ENCODE peak calls at places on chromosomes 1 and 21, in six cellular contexts. One of them, this sample, is unnamed.

GRCh38 chr1:22826630-22827580 is 116.3 kb downstream of the EPHB2 start:
- DNase-seq in iris pigment epithelial cell: peak; percentile 29
- DNase-seq in activated T-cell treated with anti-CD3 and anti-CD28 coated beads, Interleukin-2, amount 50 U/mL, for 72 hours: no peak
- DNase-seq in stimulated activated CD8-positive, alpha-beta memory T cell treated with anti-CD3 and anti-CD28 coated beads, Interleukin-15, amount 100 ng/mL, for 4 hours: no peak
- DNase-seq in uterus: no peak
- DNase-seq in neural progenitor cell: no peak
- DNase-seq in this sample: no peak

GRCh38 chr1:214492405-214493075 is 58.9 kb downstream of the PTPN14 start:
- DNase-seq in iris pigment epithelial cell: peak; percentile 61
- DNase-seq in activated T-cell treated with anti-CD3 and anti-CD28 coated beads, Interleukin-2, amount 50 U/mL, for 72 hours: no peak
- DNase-seq in stimulated activated CD8-positive, alpha-beta memory T cell treated with anti-CD3 and anti-CD28 coated beads, Interleukin-15, amount 100 ng/mL, for 4 hours: no peak
- DNase-seq in uterus: no peak
- DNase-seq in neural progenitor cell: no peak
- DNase-seq in this sample: no peak

GRCh38 chr1:202994756-202995155 is 12.4 kb upstream of the TMEM183A start:
- DNase-seq in iris pigment epithelial cell: no peak
- DNase-seq in activated T-cell treated with anti-CD3 and anti-CD28 coated beads, Interleukin-2, amount 50 U/mL, for 72 hours: no peak
- DNase-seq in stimulated activated CD8-positive, alpha-beta memory T cell treated with anti-CD3 and anti-CD28 coated beads, Interleukin-15, amount 100 ng/mL, for 4 hours: no peak
- DNase-seq in uterus: no peak
- DNase-seq in neural progenitor cell: no peak
- DNase-seq in this sample: no peak

GRCh38 chr1:175555266-175555665 is 188.1 kb downstream of the TNR start:
- DNase-seq in iris pigment epithelial cell: peak; percentile 30
- DNase-seq in activated T-cell treated with anti-CD3 and anti-CD28 coated beads, Interleukin-2, amount 50 U/mL, for 72 hours: no peak
- DNase-seq in stimulated activated CD8-positive, alpha-beta memory T cell treated with anti-CD3 and anti-CD28 coated beads, Interleukin-15, amount 100 ng/mL, for 4 hours: no peak
- DNase-seq in uterus: no peak
- DNase-seq in neural progenitor cell: no peak
- DNase-seq in this sample: no peak

GRCh38 chr21:16124397-16125130 is 394.8 kb downstream of the USP25 start:
- DNase-seq in iris pigment epithelial cell: peak; percentile 92
- DNase-seq in activated T-cell treated with anti-CD3 and anti-CD28 coated beads, Interleukin-2, amount 50 U/mL, for 72 hours: no peak
- DNase-seq in stimulated activated CD8-positive, alpha-beta memory T cell treated with anti-CD3 and anti-CD28 coated beads, Interleukin-15, amount 100 ng/mL, for 4 hours: no peak
- DNase-seq in uterus: peak; percentile 62
- DNase-seq in neural progenitor cell: no peak
- DNase-seq in this sample: no peak

GRCh38 chr1:151502859-151503509 is 8.2 kb upstream of the CGN start:
- DNase-seq in iris pigment epithelial cell: no peak
- DNase-seq in activated T-cell treated with anti-CD3 and anti-CD28 coated beads, Interleukin-2, amount 50 U/mL, for 72 hours: no peak
- DNase-seq in stimulated activated CD8-positive, alpha-beta memory T cell treated with anti-CD3 and anti-CD28 coated beads, Interleukin-15, amount 100 ng/mL, for 4 hours: no peak
- DNase-seq in uterus: no peak
- DNase-seq in neural progenitor cell: no peak
- DNase-seq in this sample: no peak

GRCh38 chr21:45330851-45331261 is 43.2 kb upstream of the POFUT2 start:
- DNase-seq in iris pigment epithelial cell: no peak
- DNase-seq in activated T-cell treated with anti-CD3 and anti-CD28 coated beads, Interleukin-2, amount 50 U/mL, for 72 hours: no peak
- DNase-seq in stimulated activated CD8-positive, alpha-beta memory T cell treated with anti-CD3 and anti-CD28 coated beads, Interleukin-15, amount 100 ng/mL, for 4 hours: no peak
- DNase-seq in uterus: no peak
- DNase-seq in neural progenitor cell: no peak
- DNase-seq in this sample: no peak

GRCh38 chr1:184022651-184023050 is 14.9 kb downstream of the COLGALT2 start:
- DNase-seq in iris pigment epithelial cell: no peak
- DNase-seq in activated T-cell treated with anti-CD3 and anti-CD28 coated beads, Interleukin-2, amount 50 U/mL, for 72 hours: no peak
- DNase-seq in stimulated activated CD8-positive, alpha-beta memory T cell treated with anti-CD3 and anti-CD28 coated beads, Interleukin-15, amount 100 ng/mL, for 4 hours: no peak
- DNase-seq in uterus: peak; percentile 31
- DNase-seq in neural progenitor cell: no peak
- DNase-seq in this sample: no peak

GRCh38 chr1:42949312-42950145 is 9.1 kb downstream of the SLC2A1 start:
- DNase-seq in iris pigment epithelial cell: no peak
- DNase-seq in activated T-cell treated with anti-CD3 and anti-CD28 coated beads, Interleukin-2, amount 50 U/mL, for 72 hours: no peak
- DNase-seq in stimulated activated CD8-positive, alpha-beta memory T cell treated with anti-CD3 and anti-CD28 coated beads, Interleukin-15, amount 100 ng/mL, for 4 hours: no peak
- DNase-seq in uterus: no peak
- DNase-seq in neural progenitor cell: no peak
- DNase-seq in this sample: no peak

GRCh38 chr1:55305735-55306134 is 90.6 kb upstream of the USP24 start:
- DNase-seq in iris pigment epithelial cell: peak; percentile 68
- DNase-seq in activated T-cell treated with anti-CD3 and anti-CD28 coated beads, Interleukin-2, amount 50 U/mL, for 72 hours: no peak
- DNase-seq in stimulated activated CD8-positive, alpha-beta memory T cell treated with anti-CD3 and anti-CD28 coated beads, Interleukin-15, amount 100 ng/mL, for 4 hours: no peak
- DNase-seq in uterus: no peak
- DNase-seq in neural progenitor cell: no peak
- DNase-seq in this sample: no peak

GRCh38 chr21:19181604-19182140 is 778.1 kb upstream of the TMPRSS15 start:
- DNase-seq in iris pigment epithelial cell: no peak
- DNase-seq in activated T-cell treated with anti-CD3 and anti-CD28 coated beads, Interleukin-2, amount 50 U/mL, for 72 hours: no peak
- DNase-seq in stimulated activated CD8-positive, alpha-beta memory T cell treated with anti-CD3 and anti-CD28 coated beads, Interleukin-15, amount 100 ng/mL, for 4 hours: no peak
- DNase-seq in uterus: no peak
- DNase-seq in neural progenitor cell: no peak
- DNase-seq in this sample: no peak

GRCh38 chr1:40309374-40310128 is 7.5 kb downstream of the COL9A2 start:
- DNase-seq in iris pigment epithelial cell: peak; percentile 28
- DNase-seq in activated T-cell treated with anti-CD3 and anti-CD28 coated beads, Interleukin-2, amount 50 U/mL, for 72 hours: no peak
- DNase-seq in stimulated activated CD8-positive, alpha-beta memory T cell treated with anti-CD3 and anti-CD28 coated beads, Interleukin-15, amount 100 ng/mL, for 4 hours: no peak
- DNase-seq in uterus: no peak
- DNase-seq in neural progenitor cell: peak; percentile 94
- DNase-seq in this sample: no peak

GRCh38 chr1:29688477-29689365 is 452.4 kb downstream of the PTPRU start:
- DNase-seq in iris pigment epithelial cell: peak; percentile 77
- DNase-seq in activated T-cell treated with anti-CD3 and anti-CD28 coated beads, Interleukin-2, amount 50 U/mL, for 72 hours: peak; percentile 38
- DNase-seq in stimulated activated CD8-positive, alpha-beta memory T cell treated with anti-CD3 and anti-CD28 coated beads, Interleukin-15, amount 100 ng/mL, for 4 hours: no peak
- DNase-seq in uterus: no peak
- DNase-seq in neural progenitor cell: no peak
- DNase-seq in this sample: peak; percentile 65

GRCh38 chr1:218817747-218818146 is 355.9 kb upstream of the LYPLAL1 start:
- DNase-seq in iris pigment epithelial cell: peak; percentile 40
- DNase-seq in activated T-cell treated with anti-CD3 and anti-CD28 coated beads, Interleukin-2, amount 50 U/mL, for 72 hours: no peak
- DNase-seq in stimulated activated CD8-positive, alpha-beta memory T cell treated with anti-CD3 and anti-CD28 coated beads, Interleukin-15, amount 100 ng/mL, for 4 hours: no peak
- DNase-seq in uterus: no peak
- DNase-seq in neural progenitor cell: no peak
- DNase-seq in this sample: no peak

GRCh38 chr1:1170215-1170890 is 3.3 kb upstream of the TTLL10 start:
- DNase-seq in iris pigment epithelial cell: no peak
- DNase-seq in activated T-cell treated with anti-CD3 and anti-CD28 coated beads, Interleukin-2, amount 50 U/mL, for 72 hours: no peak
- DNase-seq in stimulated activated CD8-positive, alpha-beta memory T cell treated with anti-CD3 and anti-CD28 coated beads, Interleukin-15, amount 100 ng/mL, for 4 hours: no peak
- DNase-seq in uterus: no peak
- DNase-seq in neural progenitor cell: peak; percentile 1
- DNase-seq in this sample: no peak

GRCh38 chr1:161427733-161428516 is 60.2 kb upstream of the CFAP126 start:
- DNase-seq in iris pigment epithelial cell: peak; percentile 55
- DNase-seq in activated T-cell treated with anti-CD3 and anti-CD28 coated beads, Interleukin-2, amount 50 U/mL, for 72 hours: peak; percentile 50
- DNase-seq in stimulated activated CD8-positive, alpha-beta memory T cell treated with anti-CD3 and anti-CD28 coated beads, Interleukin-15, amount 100 ng/mL, for 4 hours: no peak
- DNase-seq in uterus: no peak
- DNase-seq in neural progenitor cell: peak; percentile 33
- DNase-seq in this sample: peak; percentile 58

GRCh38 chr21:18954415-18954972 is 550.9 kb upstream of the TMPRSS15 start:
- DNase-seq in iris pigment epithelial cell: no peak
- DNase-seq in activated T-cell treated with anti-CD3 and anti-CD28 coated beads, Interleukin-2, amount 50 U/mL, for 72 hours: no peak
- DNase-seq in stimulated activated CD8-positive, alpha-beta memory T cell treated with anti-CD3 and anti-CD28 coated beads, Interleukin-15, amount 100 ng/mL, for 4 hours: no peak
- DNase-seq in uterus: no peak
- DNase-seq in neural progenitor cell: peak; percentile 38
- DNase-seq in this sample: no peak

GRCh38 chr1:31773861-31774260 is 9.7 kb upstream of the ADGRB2 start:
- DNase-seq in iris pigment epithelial cell: no peak
- DNase-seq in activated T-cell treated with anti-CD3 and anti-CD28 coated beads, Interleukin-2, amount 50 U/mL, for 72 hours: no peak
- DNase-seq in stimulated activated CD8-positive, alpha-beta memory T cell treated with anti-CD3 and anti-CD28 coated beads, Interleukin-15, amount 100 ng/mL, for 4 hours: no peak
- DNase-seq in uterus: no peak
- DNase-seq in neural progenitor cell: no peak
- DNase-seq in this sample: no peak

GRCh38 chr1:217275617-217276398 is 355.1 kb downstream of the GPATCH2 start:
- DNase-seq in iris pigment epithelial cell: peak; percentile 85
- DNase-seq in activated T-cell treated with anti-CD3 and anti-CD28 coated beads, Interleukin-2, amount 50 U/mL, for 72 hours: no peak
- DNase-seq in stimulated activated CD8-positive, alpha-beta memory T cell treated with anti-CD3 and anti-CD28 coated beads, Interleukin-15, amount 100 ng/mL, for 4 hours: no peak
- DNase-seq in uterus: no peak
- DNase-seq in neural progenitor cell: no peak
- DNase-seq in this sample: no peak

GRCh38 chr1:28401760-28402159 is 32.2 kb downstream of the PHACTR4 start:
- DNase-seq in iris pigment epithelial cell: no peak
- DNase-seq in activated T-cell treated with anti-CD3 and anti-CD28 coated beads, Interleukin-2, amount 50 U/mL, for 72 hours: no peak
- DNase-seq in stimulated activated CD8-positive, alpha-beta memory T cell treated with anti-CD3 and anti-CD28 coated beads, Interleukin-15, amount 100 ng/mL, for 4 hours: no peak
- DNase-seq in uterus: no peak
- DNase-seq in neural progenitor cell: no peak
- DNase-seq in this sample: no peak

GRCh38 chr1:217921126-217921900 is 290.2 kb downstream of the SPATA17 start:
- DNase-seq in iris pigment epithelial cell: no peak
- DNase-seq in activated T-cell treated with anti-CD3 and anti-CD28 coated beads, Interleukin-2, amount 50 U/mL, for 72 hours: no peak
- DNase-seq in stimulated activated CD8-positive, alpha-beta memory T cell treated with anti-CD3 and anti-CD28 coated beads, Interleukin-15, amount 100 ng/mL, for 4 hours: no peak
- DNase-seq in uterus: no peak
- DNase-seq in neural progenitor cell: no peak
- DNase-seq in this sample: no peak

GRCh38 chr1:39896909-39897685 is 4.6 kb downstream of the MYCL start:
- DNase-seq in iris pigment epithelial cell: peak; percentile 68
- DNase-seq in activated T-cell treated with anti-CD3 and anti-CD28 coated beads, Interleukin-2, amount 50 U/mL, for 72 hours: no peak
- DNase-seq in stimulated activated CD8-positive, alpha-beta memory T cell treated with anti-CD3 and anti-CD28 coated beads, Interleukin-15, amount 100 ng/mL, for 4 hours: no peak
- DNase-seq in uterus: no peak
- DNase-seq in neural progenitor cell: peak; percentile 49
- DNase-seq in this sample: no peak

GRCh38 chr1:213211201-213211600 is 160.2 kb downstream of the RPS6KC1 start:
- DNase-seq in iris pigment epithelial cell: no peak
- DNase-seq in activated T-cell treated with anti-CD3 and anti-CD28 coated beads, Interleukin-2, amount 50 U/mL, for 72 hours: no peak
- DNase-seq in stimulated activated CD8-positive, alpha-beta memory T cell treated with anti-CD3 and anti-CD28 coated beads, Interleukin-15, amount 100 ng/mL, for 4 hours: no peak
- DNase-seq in uterus: no peak
- DNase-seq in neural progenitor cell: no peak
- DNase-seq in this sample: no peak

GRCh38 chr1:41689596-41689995 is 205.1 kb upstream of the EDN2 start:
- DNase-seq in iris pigment epithelial cell: no peak
- DNase-seq in activated T-cell treated with anti-CD3 and anti-CD28 coated beads, Interleukin-2, amount 50 U/mL, for 72 hours: no peak
- DNase-seq in stimulated activated CD8-positive, alpha-beta memory T cell treated with anti-CD3 and anti-CD28 coated beads, Interleukin-15, amount 100 ng/mL, for 4 hours: no peak
- DNase-seq in uterus: no peak
- DNase-seq in neural progenitor cell: no peak
- DNase-seq in this sample: no peak

GRCh38 chr1:239703067-239703466 is 316.7 kb downstream of the CHRM3 start:
- DNase-seq in iris pigment epithelial cell: no peak
- DNase-seq in activated T-cell treated with anti-CD3 and anti-CD28 coated beads, Interleukin-2, amount 50 U/mL, for 72 hours: no peak
- DNase-seq in stimulated activated CD8-positive, alpha-beta memory T cell treated with anti-CD3 and anti-CD28 coated beads, Interleukin-15, amount 100 ng/mL, for 4 hours: no peak
- DNase-seq in uterus: no peak
- DNase-seq in neural progenitor cell: no peak
- DNase-seq in this sample: no peak

GRCh38 chr1:198096390-198096789 is 60.4 kb upstream of the NEK7 start:
- DNase-seq in iris pigment epithelial cell: peak; percentile 70
- DNase-seq in activated T-cell treated with anti-CD3 and anti-CD28 coated beads, Interleukin-2, amount 50 U/mL, for 72 hours: no peak
- DNase-seq in stimulated activated CD8-positive, alpha-beta memory T cell treated with anti-CD3 and anti-CD28 coated beads, Interleukin-15, amount 100 ng/mL, for 4 hours: no peak
- DNase-seq in uterus: no peak
- DNase-seq in neural progenitor cell: peak; percentile 67
- DNase-seq in this sample: no peak

GRCh38 chr1:210407207-210407886 is 78.6 kb downstream of the HHAT start:
- DNase-seq in iris pigment epithelial cell: peak; percentile 49
- DNase-seq in activated T-cell treated with anti-CD3 and anti-CD28 coated beads, Interleukin-2, amount 50 U/mL, for 72 hours: peak; percentile 86
- DNase-seq in stimulated activated CD8-positive, alpha-beta memory T cell treated with anti-CD3 and anti-CD28 coated beads, Interleukin-15, amount 100 ng/mL, for 4 hours: peak; percentile 28
- DNase-seq in uterus: peak; percentile 46
- DNase-seq in neural progenitor cell: peak; percentile 79
- DNase-seq in this sample: peak; percentile 67

GRCh38 chr1:109790735-109791494 is 27.2 kb upstream of the EPS8L3 start:
- DNase-seq in iris pigment epithelial cell: peak; percentile 85
- DNase-seq in activated T-cell treated with anti-CD3 and anti-CD28 coated beads, Interleukin-2, amount 50 U/mL, for 72 hours: peak; percentile 89
- DNase-seq in stimulated activated CD8-positive, alpha-beta memory T cell treated with anti-CD3 and anti-CD28 coated beads, Interleukin-15, amount 100 ng/mL, for 4 hours: peak; percentile 71
- DNase-seq in uterus: peak; percentile 45
- DNase-seq in neural progenitor cell: peak; percentile 34
- DNase-seq in this sample: peak; percentile 90

GRCh38 chr1:57017717-57018116 is 51.9 kb upstream of the C8B start:
- DNase-seq in iris pigment epithelial cell: no peak
- DNase-seq in activated T-cell treated with anti-CD3 and anti-CD28 coated beads, Interleukin-2, amount 50 U/mL, for 72 hours: peak; percentile 3
- DNase-seq in stimulated activated CD8-positive, alpha-beta memory T cell treated with anti-CD3 and anti-CD28 coated beads, Interleukin-15, amount 100 ng/mL, for 4 hours: no peak
- DNase-seq in uterus: no peak
- DNase-seq in neural progenitor cell: peak; percentile 36
- DNase-seq in this sample: no peak

GRCh38 chr21:38352536-38353219 is 95.9 kb downstream of the KCNJ15 start:
- DNase-seq in iris pigment epithelial cell: peak; percentile 66
- DNase-seq in activated T-cell treated with anti-CD3 and anti-CD28 coated beads, Interleukin-2, amount 50 U/mL, for 72 hours: peak; percentile 26
- DNase-seq in stimulated activated CD8-positive, alpha-beta memory T cell treated with anti-CD3 and anti-CD28 coated beads, Interleukin-15, amount 100 ng/mL, for 4 hours: no peak
- DNase-seq in uterus: peak; percentile 26
- DNase-seq in neural progenitor cell: peak; percentile 68
- DNase-seq in this sample: peak; percentile 63

GRCh38 chr1:186214816-186215215 is 160.2 kb downstream of the TPR start:
- DNase-seq in iris pigment epithelial cell: peak; percentile 11
- DNase-seq in activated T-cell treated with anti-CD3 and anti-CD28 coated beads, Interleukin-2, amount 50 U/mL, for 72 hours: no peak
- DNase-seq in stimulated activated CD8-positive, alpha-beta memory T cell treated with anti-CD3 and anti-CD28 coated beads, Interleukin-15, amount 100 ng/mL, for 4 hours: no peak
- DNase-seq in uterus: no peak
- DNase-seq in neural progenitor cell: no peak
- DNase-seq in this sample: no peak

GRCh38 chr1:62903522-62903921 is 119.6 kb downstream of the ATG4C start:
- DNase-seq in iris pigment epithelial cell: no peak
- DNase-seq in activated T-cell treated with anti-CD3 and anti-CD28 coated beads, Interleukin-2, amount 50 U/mL, for 72 hours: no peak
- DNase-seq in stimulated activated CD8-positive, alpha-beta memory T cell treated with anti-CD3 and anti-CD28 coated beads, Interleukin-15, amount 100 ng/mL, for 4 hours: no peak
- DNase-seq in uterus: no peak
- DNase-seq in neural progenitor cell: no peak
- DNase-seq in this sample: no peak

GRCh38 chr21:36926989-36927695 is 39.3 kb downstream of the HLCS start:
- DNase-seq in iris pigment epithelial cell: no peak
- DNase-seq in activated T-cell treated with anti-CD3 and anti-CD28 coated beads, Interleukin-2, amount 50 U/mL, for 72 hours: no peak
- DNase-seq in stimulated activated CD8-positive, alpha-beta memory T cell treated with anti-CD3 and anti-CD28 coated beads, Interleukin-15, amount 100 ng/mL, for 4 hours: no peak
- DNase-seq in uterus: no peak
- DNase-seq in neural progenitor cell: no peak
- DNase-seq in this sample: no peak